ENCODE peak calls at places on chromosomes 7 and 10, in seven cellular contexts. T is activated T-helper 1 cell treated with anti-CD3 and anti-CD28 coated beads, Interleukin-2, amount 50 U/mL, for 16 hours; X is HTR-8/SVneo; J is HCT116; N is nucleus accumbens; V is sciatic nerve; D is RCC 7860. G is an unnamed sample.

GRCh38 chr10:70771311-70772194 is 13.6 kb downstream of the TBATA start:
- DNase-seq in T (no peak), X (no peak), J (no peak), N (no peak), V (no peak), D (no peak), G (no peak)

GRCh38 chr10:78149193-78149592 is 115.5 kb downstream of the RPS24 start:
- DNase-seq in T (no peak), X (peak), J (no peak), N (no peak), V (no peak), D (peak), G (no peak)

GRCh38 chr7:122803323-122803722 is 82.9 kb downstream of the CADPS2 start:
- DNase-seq in T (no peak), X (no peak), J (peak), N (no peak), V (no peak), D (no peak), G (no peak)

GRCh38 chr7:66352071-66352470 is 146.9 kb downstream of the TPST1 start:
- DNase-seq in T (no peak), X (no peak), J (no peak), N (no peak), V (no peak), D (peak), G (no peak)

GRCh38 chr10:113108180-113108835 is 158.3 kb downstream of the TCF7L2 start:
- DNase-seq in T (no peak), X (peak), J (no peak), N (no peak), V (no peak), D (no peak), G (no peak)

GRCh38 chr7:151089893-151090730 is 3.8 kb downstream of the AGAP3 start:
- DNase-seq in T (no peak), X (no peak), J (no peak), N (no peak), V (peak), D (no peak), G (no peak)

GRCh38 chr10:26890956-26891355 is 30.2 kb upstream of the ABI1 start:
- DNase-seq in T (no peak), X (peak), J (peak), N (peak), V (no peak), D (no peak), G (no peak)

GRCh38 chr7:49927581-49927980 is 154.1 kb downstream of the VWC2 start:
- DNase-seq in T (no peak), X (no peak), J (no peak), N (no peak), V (no peak), D (no peak), G (no peak)

GRCh38 chr7:21941570-21942224 is 4.0 kb downstream of the CDCA7L start:
- DNase-seq in T (no peak), X (no peak), J (no peak), N (no peak), V (no peak), D (no peak), G (no peak)

GRCh38 chr7:128053023-128053422 is 21.8 kb upstream of the LRRC4 start:
- DNase-seq in T (no peak), X (no peak), J (no peak), N (no peak), V (no peak), D (no peak), G (no peak)

GRCh38 chr7:39749177-39749576 is 125.8 kb downstream of the RALA start:
- DNase-seq in T (no peak), X (peak), J (no peak), N (no peak), V (no peak), D (peak), G (no peak)

GRCh38 chr10:102384053-102384452 is 11.5 kb upstream of the NFKB2 start:
- DNase-seq in T (no peak), X (no peak), J (no peak), N (no peak), V (no peak), D (no peak), G (no peak)

GRCh38 chr7:157309990-157310668 is 26.7 kb upstream of the DNAJB6 start:
- DNase-seq in T (no peak), X (peak), J (peak), N (no peak), V (no peak), D (peak), G (no peak)

GRCh38 chr10:4474829-4475228 is 351.2 kb upstream of the AKR1E2 start:
- DNase-seq in T (no peak), X (no peak), J (no peak), N (no peak), V (no peak), D (peak), G (no peak)

GRCh38 chr7:41999736-42000283 is 237.2 kb downstream of the GLI3 start:
- DNase-seq in T (no peak), X (no peak), J (no peak), N (no peak), V (no peak), D (no peak), G (no peak)